ENCODE peak calls at places on chromosome 9, in five cellular contexts. One of them, this sample, is unnamed.

GRCh38 chr9:104927912-104928740 is at the start of gene ABCA1:
- DNase-seq in lower leg skin: peak
- DNase-seq in IMR-90: peak
- DNase-seq in gastrocnemius medialis: peak
- DNase-seq in heart left ventricle: peak
- DNase-seq in this sample: peak

GRCh38 chr9:84163227-84163626 is 177.3 kb downstream of the SLC28A3 start:
- DNase-seq in gastrocnemius medialis: no peak
- DNase-seq in lower leg skin: no peak
- DNase-seq in IMR-90: no peak
- DNase-seq in heart left ventricle: no peak
- DNase-seq in this sample: no peak

GRCh38 chr9:3576358-3576757 is 50.6 kb upstream of the RFX3 start:
- DNase-seq in IMR-90: no peak
- DNase-seq in lower leg skin: no peak
- DNase-seq in heart left ventricle: no peak
- DNase-seq in gastrocnemius medialis: peak
- DNase-seq in this sample: no peak

GRCh38 chr9:78578016-78578555 is 281.2 kb downstream of the PSAT1 start:
- DNase-seq in lower leg skin: no peak
- DNase-seq in heart left ventricle: no peak
- DNase-seq in IMR-90: no peak
- DNase-seq in gastrocnemius medialis: no peak
- DNase-seq in this sample: no peak

GRCh38 chr9:105742088-105742487 is 47.7 kb downstream of the TMEM38B start:
- DNase-seq in heart left ventricle: no peak
- DNase-seq in IMR-90: no peak
- DNase-seq in lower leg skin: no peak
- DNase-seq in gastrocnemius medialis: no peak
- DNase-seq in this sample: no peak

GRCh38 chr9:123360161-123361085 is 4.4 kb downstream of the CRB2 start:
- DNase-seq in heart left ventricle: no peak
- DNase-seq in gastrocnemius medialis: no peak
- DNase-seq in IMR-90: no peak
- DNase-seq in lower leg skin: no peak
- DNase-seq in this sample: peak

GRCh38 chr9:23447166-23447565 is 378.9 kb downstream of the ELAVL2 start:
- DNase-seq in heart left ventricle: no peak
- DNase-seq in IMR-90: no peak
- DNase-seq in lower leg skin: no peak
- DNase-seq in gastrocnemius medialis: no peak
- DNase-seq in this sample: no peak

GRCh38 chr9:16398676-16399075 is 471.8 kb downstream of the BNC2 start:
- DNase-seq in IMR-90: no peak
- DNase-seq in gastrocnemius medialis: no peak
- DNase-seq in heart left ventricle: no peak
- DNase-seq in lower leg skin: no peak
- DNase-seq in this sample: no peak

GRCh38 chr9:115115117-115115880 is 2.7 kb downstream of the TNC start:
- DNase-seq in lower leg skin: no peak
- DNase-seq in heart left ventricle: no peak
- DNase-seq in gastrocnemius medialis: no peak
- DNase-seq in IMR-90: peak
- DNase-seq in this sample: no peak

GRCh38 chr9:15430920-15431844 is 8.5 kb downstream of the SNAPC3 start:
- DNase-seq in gastrocnemius medialis: no peak
- DNase-seq in heart left ventricle: no peak
- DNase-seq in IMR-90: no peak
- DNase-seq in lower leg skin: peak
- DNase-seq in this sample: no peak

GRCh38 chr9:123637940-123638634 is 282.1 kb downstream of the CRB2 start:
- DNase-seq in IMR-90: peak
- DNase-seq in lower leg skin: no peak
- DNase-seq in gastrocnemius medialis: no peak
- DNase-seq in heart left ventricle: no peak
- DNase-seq in this sample: no peak

GRCh38 chr9:100473271-100474081 is 527 bp downstream of the TMEFF1 start:
- DNase-seq in heart left ventricle: peak
- DNase-seq in gastrocnemius medialis: no peak
- DNase-seq in lower leg skin: no peak
- DNase-seq in IMR-90: peak
- DNase-seq in this sample: peak

GRCh38 chr9:76818271-76818670 is 54.0 kb downstream of the PCA3 start:
- DNase-seq in heart left ventricle: peak
- DNase-seq in gastrocnemius medialis: peak
- DNase-seq in IMR-90: peak
- DNase-seq in lower leg skin: no peak
- DNase-seq in this sample: no peak

GRCh38 chr9:112176410-112177010 is 1.4 kb upstream of the SUSD1 start:
- DNase-seq in lower leg skin: no peak
- DNase-seq in IMR-90: no peak
- DNase-seq in gastrocnemius medialis: no peak
- DNase-seq in heart left ventricle: no peak
- DNase-seq in this sample: no peak
- TF ChIP-seq POLR2A in lower leg skin: no peak
- TF ChIP-seq POLR2A in IMR-90: no peak
- TF ChIP-seq POLR2A in gastrocnemius medialis: no peak
- TF ChIP-seq POLR2A in heart left ventricle: no peak
- TF ChIP-seq POLR2A in this sample: no peak

GRCh38 chr9:34556231-34556525 is 33.3 kb downstream of the CNTFR start:
- DNase-seq in IMR-90: no peak
- DNase-seq in heart left ventricle: no peak
- DNase-seq in gastrocnemius medialis: no peak
- DNase-seq in lower leg skin: no peak
- DNase-seq in this sample: no peak
- TF ChIP-seq POLR2A in IMR-90: no peak
- TF ChIP-seq POLR2A in heart left ventricle: no peak
- TF ChIP-seq POLR2A in gastrocnemius medialis: no peak
- TF ChIP-seq POLR2A in lower leg skin: no peak
- TF ChIP-seq POLR2A in this sample: no peak

GRCh38 chr9:124858330-124859046 is 3.3 kb downstream of the RPL35 start:
- DNase-seq in gastrocnemius medialis: no peak
- DNase-seq in heart left ventricle: no peak
- DNase-seq in lower leg skin: no peak
- DNase-seq in IMR-90: no peak
- DNase-seq in this sample: no peak
- TF ChIP-seq POLR2A in gastrocnemius medialis: no peak
- TF ChIP-seq POLR2A in heart left ventricle: no peak
- TF ChIP-seq POLR2A in lower leg skin: no peak
- TF ChIP-seq POLR2A in IMR-90: no peak
- TF ChIP-seq POLR2A in this sample: no peak

GRCh38 chr9:97551308-97551707 is 49.8 kb downstream of the TMOD1 start:
- DNase-seq in gastrocnemius medialis: no peak
- DNase-seq in lower leg skin: no peak
- DNase-seq in heart left ventricle: no peak
- DNase-seq in IMR-90: no peak
- DNase-seq in this sample: no peak
- TF ChIP-seq POLR2A in gastrocnemius medialis: no peak
- TF ChIP-seq POLR2A in lower leg skin: no peak
- TF ChIP-seq POLR2A in heart left ventricle: no peak
- TF ChIP-seq POLR2A in IMR-90: no peak
- TF ChIP-seq POLR2A in this sample: no peak

This sample was measured in GM12891.